ENCODE peak calls at places on chromosomes 3 and 15, in seven cellular contexts. M is Panc1, Q is brain microvascular endothelial cell, D is mammary epithelial cell, W is lung, J is cardiac muscle cell, E is A549. P is an unnamed sample.

GRCh38 chr3:56314842-56315241 is 153.4 kb downstream of the ERC2 start:
- DNase-seq in M (no peak), Q (peak), D (peak), W (no peak), J (peak), E (no peak), P (no peak)

GRCh38 chr3:25513642-25514266 is 85.7 kb downstream of the RARB start:
- DNase-seq in M (no peak), Q (no peak), D (no peak), W (no peak), J (peak), E (no peak), P (no peak)

GRCh38 chr3:141959921-141960554 is 83.6 kb downstream of the ATP1B3 start:
- DNase-seq in M (peak), Q (peak), D (peak), W (no peak), J (no peak), E (no peak), P (peak)

GRCh38 chr3:56356820-56357219 is 111.4 kb downstream of the ERC2 start:
- DNase-seq in M (no peak), Q (no peak), D (no peak), W (no peak), J (no peak), E (no peak), P (no peak)

GRCh38 chr3:187293977-187294376 is 2.4 kb upstream of the MASP1 start:
- DNase-seq in M (no peak), Q (no peak), D (no peak), W (no peak), J (no peak), E (no peak), P (no peak)

GRCh38 chr15:85296615-85297402 is 83.6 kb upstream of the AKAP13 start:
- DNase-seq in M (peak), Q (peak), D (peak), W (peak), J (peak), E (peak), P (peak)

GRCh38 chr3:170740726-170741591 is 129.0 kb downstream of the RPL22L1 start:
- DNase-seq in M (peak), Q (peak), D (peak), W (no peak), J (no peak), E (peak), P (peak)

GRCh38 chr3:152513301-152513960 is 244.7 kb downstream of the MBNL1 start:
- DNase-seq in M (no peak), Q (no peak), D (no peak), W (no peak), J (no peak), E (no peak), P (no peak)

GRCh38 chr3:172903642-172904041 is 153.1 kb downstream of the ECT2 start:
- DNase-seq in M (no peak), Q (no peak), D (no peak), W (no peak), J (no peak), E (no peak), P (no peak)

GRCh38 chr15:35719964-35720507 is 174.1 kb upstream of the DPH6 start:
- DNase-seq in M (no peak), Q (no peak), D (no peak), W (no peak), J (no peak), E (no peak), P (no peak)

GRCh38 chr3:127734754-127735473 is 62.2 kb downstream of the ABTB1 start:
- DNase-seq in M (no peak), Q (peak), D (peak), W (no peak), J (no peak), E (no peak), P (peak)

GRCh38 chr15:40582726-40583246 is 11.3 kb upstream of the KNL1 start:
- DNase-seq in M (no peak), Q (no peak), D (peak), W (peak), J (no peak), E (peak), P (no peak)

GRCh38 chr3:61371123-61371522 is 119.9 kb upstream of the FHIT start:
- DNase-seq in M (no peak), Q (peak), D (no peak), W (no peak), J (peak), E (peak), P (peak)

GRCh38 chr15:42919794-42920280 is 741 bp downstream of the TTBK2 start:
- DNase-seq in M (no peak), Q (peak), D (peak), W (peak), J (peak), E (no peak), P (no peak)

GRCh38 chr3:176514297-176514696 is 683.0 kb downstream of the TBL1XR1 start:
- DNase-seq in M (peak), Q (peak), D (peak), W (no peak), J (peak), E (peak), P (peak)

GRCh38 chr3:1082024-1082633 is 10.7 kb upstream of the CNTN6 start:
- DNase-seq in M (no peak), Q (peak), D (peak), W (peak), J (peak), E (no peak), P (no peak)

GRCh38 chr3:8441969-8442559 is 59.6 kb upstream of the LMCD1 start:
- DNase-seq in M (no peak), Q (peak), D (peak), W (peak), J (peak), E (peak), P (peak)

GRCh38 chr3:38610436-38610835 is 39.1 kb downstream of the SCN5A start:
- DNase-seq in M (no peak), Q (no peak), D (no peak), W (no peak), J (no peak), E (no peak), P (no peak)

GRCh38 chr15:70320077-70320830 is 222.5 kb upstream of the TLE3 start:
- DNase-seq in M (no peak), Q (no peak), D (no peak), W (no peak), J (no peak), E (no peak), P (no peak)

GRCh38 chr3:159429702-159430101 is 558.9 kb upstream of the IL12A start:
- DNase-seq in M (no peak), Q (no peak), D (no peak), W (no peak), J (no peak), E (no peak), P (no peak)

GRCh38 chr15:43776101-43776717 is 557 bp downstream of the ELL3 start:
- DNase-seq in M (no peak), Q (no peak), D (no peak), W (no peak), J (peak), E (no peak), P (no peak)

GRCh38 chr3:123605789-123606234 is 21.0 kb upstream of the HACD2 start:
- DNase-seq in M (no peak), Q (no peak), D (peak), W (no peak), J (no peak), E (peak), P (peak)

GRCh38 chr3:175479800-175480199 is 620.7 kb downstream of the NAALADL2 start:
- DNase-seq in M (no peak), Q (no peak), D (no peak), W (no peak), J (no peak), E (no peak), P (no peak)

GRCh38 chr3:175475765-175476164 is 616.6 kb downstream of the NAALADL2 start:
- DNase-seq in M (no peak), Q (no peak), D (no peak), W (no peak), J (no peak), E (no peak), P (no peak)

GRCh38 chr3:175479175-175479574 is 620.0 kb downstream of the NAALADL2 start:
- DNase-seq in M (no peak), Q (no peak), D (no peak), W (no peak), J (no peak), E (no peak), P (no peak)

GRCh38 chr3:175476489-175476888 is 617.4 kb downstream of the NAALADL2 start:
- DNase-seq in M (no peak), Q (no peak), D (no peak), W (no peak), J (no peak), E (no peak), P (no peak)

GRCh38 chr3:175477651-175478224 is 618.6 kb downstream of the NAALADL2 start:
- DNase-seq in M (no peak), Q (no peak), D (no peak), W (no peak), J (no peak), E (no peak), P (no peak)
- H3K27ac ChIP-seq in M (no peak), Q (no peak), D (no peak), W (no peak), J (no peak), E (no peak), P (no peak)

GRCh38 chr3:36814776-36815175 is 50.4 kb upstream of the DCLK3 start:
- DNase-seq in M (no peak), Q (no peak), D (no peak), W (no peak), J (no peak), E (no peak), P (no peak)
- TF ChIP-seq CTCF in M (peak), Q (peak), D (peak), W (no peak), J (peak), E (no peak), P (no peak)

GRCh38 chr15:90234519-90234988 is 545 bp downstream of the GDPGP1 start:
- DNase-seq in M (no peak), Q (no peak), D (no peak), W (no peak), J (no peak), E (no peak), P (peak)
- H3K27ac ChIP-seq in M (peak), Q (peak), D (no peak), W (peak), J (peak), E (peak), P (peak)

DNA sequence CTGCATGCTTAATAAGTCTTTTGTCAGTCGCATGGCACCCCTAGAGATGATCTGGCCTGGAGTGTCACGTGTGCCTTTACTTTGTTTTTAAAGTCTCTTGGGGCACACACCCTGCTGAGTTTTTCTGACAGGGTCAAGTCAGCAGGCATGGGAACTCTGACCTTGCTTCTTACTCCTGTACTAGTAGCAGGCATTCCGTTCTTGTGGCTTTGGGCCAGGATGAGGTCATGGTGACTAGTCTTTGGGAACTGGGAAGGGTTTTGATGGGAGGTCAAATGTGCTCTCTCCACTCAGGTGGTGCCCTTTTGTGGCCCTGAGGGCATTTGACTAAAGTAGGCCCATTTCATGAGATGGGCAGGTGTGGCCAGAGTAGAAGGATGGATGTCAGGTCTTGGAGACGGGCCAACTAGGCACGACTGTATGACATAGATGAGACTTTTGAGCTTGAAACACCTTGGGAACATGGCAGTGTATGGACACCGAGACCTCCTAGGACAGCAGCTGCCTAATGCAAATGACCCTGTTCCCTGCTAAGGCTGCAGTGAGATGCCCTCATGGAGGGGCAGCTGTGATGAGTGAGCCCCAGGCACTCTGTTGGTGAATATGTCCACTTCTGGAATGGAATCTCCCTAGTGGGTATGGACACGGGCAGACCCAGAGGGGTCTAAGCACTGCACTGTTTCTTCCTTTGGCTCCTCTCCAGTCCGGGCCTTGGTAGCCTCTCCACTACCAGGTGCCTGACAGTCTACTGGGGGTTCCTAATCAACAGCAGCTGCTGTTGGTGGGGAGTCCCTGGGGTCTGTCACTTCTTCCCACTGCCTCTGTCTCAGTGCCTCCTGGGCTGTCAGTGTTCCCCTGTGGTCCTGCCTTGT is 16.4 kb downstream of the SRPRB start:
- DNase-seq in M (peak), Q (peak), D (peak), W (no peak), J (peak), E (no peak), P (peak)
- TF ChIP-seq CTCF in M (no peak), Q (no peak), D (peak), W (no peak), J (no peak), E (no peak), P (peak)

GRCh38 chr3:40972350-40972749 is 227.0 kb upstream of the CTNNB1 start:
- DNase-seq in M (no peak), Q (no peak), D (no peak), W (no peak), J (no peak), E (no peak), P (no peak)
- H3K27ac ChIP-seq in M (no peak), Q (peak), D (peak), W (peak), J (peak), E (peak), P (no peak)

GRCh38 chr3:154780263-154780662 is 299.9 kb upstream of the MME start:
- DNase-seq in M (no peak), Q (no peak), D (peak), W (no peak), J (no peak), E (no peak), P (no peak)

GRCh38 chr3:154782151-154782550 is 298.0 kb upstream of the MME start:
- DNase-seq in M (no peak), Q (no peak), D (no peak), W (no peak), J (no peak), E (no peak), P (no peak)

GRCh38 chr3:154783053-154784037 is 296.8 kb upstream of the MME start:
- DNase-seq in M (no peak), Q (no peak), D (no peak), W (no peak), J (no peak), E (no peak), P (no peak)

GRCh38 chr3:154779571-154779970 is 300.5 kb upstream of the MME start:
- DNase-seq in M (no peak), Q (peak), D (peak), W (no peak), J (no peak), E (no peak), P (peak)

DNA sequence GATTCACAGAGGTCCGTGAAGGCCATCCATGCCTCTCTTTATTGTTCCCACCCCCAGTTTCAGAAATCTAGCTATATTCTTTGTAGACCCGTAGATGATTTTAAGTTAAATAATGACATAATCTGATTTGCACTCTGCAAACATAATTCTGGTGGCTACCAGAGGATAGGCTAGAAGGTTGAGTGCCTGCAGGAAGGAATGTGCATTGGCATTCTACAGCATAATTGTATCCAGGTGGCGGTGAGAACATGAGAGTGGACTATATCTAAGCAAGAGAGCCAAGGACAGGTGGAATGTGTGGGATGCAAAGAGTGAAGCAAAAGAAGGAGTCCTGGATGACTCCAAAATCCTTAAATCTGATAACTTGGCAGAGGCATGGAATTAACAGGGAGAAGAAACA is 298.5 kb upstream of the MME start:
- DNase-seq in M (no peak), Q (no peak), D (no peak), W (no peak), J (no peak), E (no peak), P (no peak)
- TF ChIP-seq CTCF in M (no peak), Q (peak), D (peak), W (no peak), J (no peak), E (no peak), P (no peak)

GRCh38 chr3:180707921-180708320 is 28.6 kb upstream of the CCDC39 start:
- DNase-seq in M (no peak), Q (no peak), D (no peak), W (no peak), J (no peak), E (no peak), P (no peak)
- H3K27ac ChIP-seq in M (no peak), Q (no peak), D (no peak), W (no peak), J (no peak), E (no peak), P (no peak)

DNA sequence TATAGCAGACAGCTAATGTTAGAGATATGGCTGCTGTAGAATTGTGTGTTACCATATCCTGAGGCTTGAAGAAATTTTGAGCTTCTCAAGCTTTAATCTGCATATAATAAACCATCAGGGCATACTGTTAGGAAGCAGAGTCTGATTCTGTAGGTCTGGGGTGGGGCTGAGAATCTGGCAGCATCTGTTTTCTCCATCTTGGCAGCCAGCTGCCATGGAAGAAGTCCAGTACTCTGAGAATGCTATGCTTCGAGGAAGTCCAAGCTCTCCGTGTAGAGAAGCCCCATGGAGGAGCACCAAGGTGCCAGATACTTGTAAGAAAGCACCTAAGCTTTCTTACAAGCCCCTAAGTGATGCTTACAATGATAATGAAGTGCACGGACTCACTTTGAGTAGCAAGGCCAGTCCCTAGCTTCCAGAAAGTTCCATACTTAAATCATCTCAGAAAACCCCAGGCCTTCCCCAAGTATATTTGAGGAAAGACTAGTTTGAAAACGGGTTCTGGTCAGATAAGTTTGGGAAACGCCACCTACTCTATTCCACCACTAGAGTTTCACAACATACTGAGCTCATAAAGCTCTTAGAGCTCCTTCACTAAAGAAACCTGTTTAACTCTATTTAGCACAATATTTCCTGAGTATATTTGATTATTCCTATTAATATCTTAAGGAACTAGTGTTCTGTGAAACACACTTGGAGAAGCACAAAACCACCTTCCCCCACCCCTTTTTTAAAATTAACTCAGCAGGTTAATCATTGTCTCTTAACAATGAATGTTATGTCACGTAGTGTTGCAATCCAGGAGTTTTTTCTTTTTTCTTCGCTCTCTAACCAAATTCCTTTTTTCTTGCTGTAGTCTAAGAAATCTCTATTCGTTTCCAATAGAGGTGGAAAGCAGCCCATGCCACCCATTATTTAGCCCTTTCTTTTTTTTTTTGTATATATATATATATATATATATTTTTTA is 59.9 kb upstream of the RASGRP1 start:
- DNase-seq in M (no peak), Q (no peak), D (peak), W (no peak), J (no peak), E (no peak), P (no peak)
- TF ChIP-seq CTCF in M (no peak), Q (no peak), D (no peak), W (no peak), J (no peak), E (no peak), P (no peak)

GRCh38 chr3:183185696-183186095 is 23.2 kb upstream of the LAMP3 start:
- DNase-seq in M (no peak), Q (peak), D (peak), W (no peak), J (no peak), E (no peak), P (peak)

GRCh38 chr3:183193762-183194701 is 31.5 kb upstream of the LAMP3 start:
- DNase-seq in M (no peak), Q (no peak), D (no peak), W (no peak), J (no peak), E (no peak), P (no peak)

GRCh38 chr3:183192650-183193300 is 30.2 kb upstream of the LAMP3 start:
- DNase-seq in M (no peak), Q (no peak), D (no peak), W (no peak), J (no peak), E (no peak), P (no peak)

GRCh38 chr3:183188895-183189462 is 26.4 kb upstream of the LAMP3 start:
- DNase-seq in M (no peak), Q (peak), D (no peak), W (no peak), J (peak), E (peak), P (no peak)

GRCh38 chr3:183189641-183190040 is 27.1 kb upstream of the LAMP3 start:
- DNase-seq in M (no peak), Q (no peak), D (no peak), W (no peak), J (no peak), E (no peak), P (no peak)
- H3K27ac ChIP-seq in M (no peak), Q (no peak), D (no peak), W (no peak), J (no peak), E (no peak), P (no peak)

GRCh38 chr15:26890451-26890850 is 23.6 kb downstream of the GABRA5 start:
- DNase-seq in M (no peak), Q (no peak), D (no peak), W (no peak), J (no peak), E (no peak), P (no peak)

GRCh38 chr15:26892678-26893077 is 25.8 kb downstream of the GABRA5 start:
- DNase-seq in M (no peak), Q (no peak), D (no peak), W (no peak), J (no peak), E (no peak), P (no peak)

GRCh38 chr15:26892119-26892518 is 25.3 kb downstream of the GABRA5 start:
- DNase-seq in M (no peak), Q (no peak), D (no peak), W (no peak), J (no peak), E (no peak), P (no peak)

GRCh38 chr15:26890988-26891387 is 24.1 kb downstream of the GABRA5 start:
- DNase-seq in M (no peak), Q (no peak), D (no peak), W (no peak), J (no peak), E (no peak), P (no peak)

GRCh38 chr15:26891448-26891881 is 24.6 kb downstream of the GABRA5 start:
- DNase-seq in M (peak), Q (peak), D (peak), W (peak), J (peak), E (peak), P (peak)
- TF ChIP-seq CTCF in M (peak), Q (peak), D (peak), W (peak), J (peak), E (peak), P (peak)

P was measured in RWPE1.